ENCODE peak calls at places on chromosomes 13 and 19, in five cellular contexts. One of them, this sample, is unnamed.

GRCh38 chr19:6030214-6030507 is 52.2 kb upstream of the RANBP3 start:
- DNase-seq in activated CD4-positive, CD25-positive, alpha-beta regulatory T cell: no peak
- DNase-seq in nucleus accumbens: no peak
- DNase-seq in foreskin fibroblast: peak; percentile 70
- DNase-seq in C1 segment of cervical spinal cord: no peak
- DNase-seq in this sample: no peak

GRCh38 chr19:35247526-35248309 is 1.1 kb upstream of the LSR start:
- DNase-seq in activated CD4-positive, CD25-positive, alpha-beta regulatory T cell: no peak
- DNase-seq in nucleus accumbens: no peak
- DNase-seq in foreskin fibroblast: no peak
- DNase-seq in C1 segment of cervical spinal cord: no peak
- DNase-seq in this sample: peak; percentile 33

GRCh38 chr13:101152184-101152583 is 264.1 kb downstream of the NALCN start:
- DNase-seq in activated CD4-positive, CD25-positive, alpha-beta regulatory T cell: no peak
- DNase-seq in nucleus accumbens: no peak
- DNase-seq in foreskin fibroblast: peak; percentile 26
- DNase-seq in C1 segment of cervical spinal cord: no peak
- DNase-seq in this sample: no peak

GRCh38 chr19:53294786-53295441 is 27.4 kb upstream of the VN1R4 start:
- DNase-seq in activated CD4-positive, CD25-positive, alpha-beta regulatory T cell: no peak
- DNase-seq in nucleus accumbens: no peak
- DNase-seq in foreskin fibroblast: no peak
- DNase-seq in C1 segment of cervical spinal cord: no peak
- DNase-seq in this sample: no peak

GRCh38 chr13:99269627-99270252 is 11.6 kb upstream of the GPR18 start:
- DNase-seq in activated CD4-positive, CD25-positive, alpha-beta regulatory T cell: no peak
- DNase-seq in nucleus accumbens: no peak
- DNase-seq in foreskin fibroblast: peak; percentile 55
- DNase-seq in C1 segment of cervical spinal cord: no peak
- DNase-seq in this sample: no peak

GRCh38 chr13:87661471-87661870 is 9.7 kb upstream of the SLITRK5 start:
- DNase-seq in activated CD4-positive, CD25-positive, alpha-beta regulatory T cell: no peak
- DNase-seq in nucleus accumbens: no peak
- DNase-seq in foreskin fibroblast: no peak
- DNase-seq in C1 segment of cervical spinal cord: no peak
- DNase-seq in this sample: no peak

GRCh38 chr13:38490657-38491056 is 141.0 kb downstream of the UFM1 start:
- DNase-seq in activated CD4-positive, CD25-positive, alpha-beta regulatory T cell: no peak
- DNase-seq in nucleus accumbens: no peak
- DNase-seq in foreskin fibroblast: no peak
- DNase-seq in C1 segment of cervical spinal cord: no peak
- DNase-seq in this sample: no peak

GRCh38 chr19:3443840-3444694 is 36.3 kb downstream of the SMIM24 start:
- DNase-seq in activated CD4-positive, CD25-positive, alpha-beta regulatory T cell: no peak
- DNase-seq in nucleus accumbens: no peak
- DNase-seq in foreskin fibroblast: peak; percentile 49
- DNase-seq in C1 segment of cervical spinal cord: no peak
- DNase-seq in this sample: no peak

GRCh38 chr19:52369463-52370340 is at the start of gene ZNF880:
- DNase-seq in activated CD4-positive, CD25-positive, alpha-beta regulatory T cell: peak; percentile 74
- DNase-seq in nucleus accumbens: peak; percentile 78
- DNase-seq in foreskin fibroblast: peak; percentile 92
- DNase-seq in C1 segment of cervical spinal cord: peak; percentile 69
- DNase-seq in this sample: peak; percentile 84

This sample was measured in activated naive CD8-positive, alpha-beta T cell treated with anti-CD3 and anti-CD28 coated beads, Interleukin-2, amount 50 U/mL, for 16 hours.